ENCODE peak calls at places on chromosomes 2 and 18, in six cellular contexts. O, Y, P, X, D and T are unnamed samples. For H3K4me1, the result is how much of the 10 kb centered on the place peaks cover.

GRCh38 chr18:69617888-69618287 is 217.2 kb downstream of the DOK6 start:
- DNase-seq in O (no peak), Y (peak), P (no peak), X (peak), D (no peak), T (no peak)

GRCh38 chr18:78822171-78822570 is 157.4 kb upstream of the SALL3 start:
- DNase-seq in O (no peak), Y (no peak), P (no peak), X (no peak), D (no peak), T (no peak)

GRCh38 chr2:238100821-238101771 is 956 bp downstream of the ESPNL start:
- DNase-seq in O (peak), Y (no peak), P (no peak), X (no peak), D (no peak), T (no peak)

GRCh38 chr2:19725392-19725791 is 176.4 kb downstream of the TTC32 start:
- DNase-seq in O (no peak), Y (no peak), P (no peak), X (no peak), D (no peak), T (no peak)

GRCh38 chr2:69082430-69082997 is 69.5 kb downstream of the ANTXR1 start:
- DNase-seq in O (no peak), Y (peak), P (no peak), X (peak), D (no peak), T (no peak)

GRCh38 chr2:216006164-216006663 is 7.1 kb downstream of the MREG start:
- DNase-seq in O (peak), Y (no peak), P (peak), X (no peak), D (peak), T (no peak)

GRCh38 chr2:160299540-160299939 is 99.5 kb upstream of the ITGB6 start:
- DNase-seq in O (no peak), Y (peak), P (no peak), X (peak), D (no peak), T (no peak)

GRCh38 chr2:234635284-234635683 is 138.4 kb upstream of the ARL4C start:
- DNase-seq in O (peak), Y (peak), P (no peak), X (peak), D (no peak), T (no peak)

GRCh38 chr18:79680891-79681339 is 1.3 kb downstream of the CTDP1 start:
- DNase-seq in O (no peak), Y (no peak), P (no peak), X (no peak), D (no peak), T (no peak)

GRCh38 chr2:66477125-66477842 is 42.4 kb downstream of the MEIS1 start:
- DNase-seq in O (no peak), Y (peak), P (no peak), X (peak), D (no peak), T (no peak)

GRCh38 chr2:18559531-18559930 is 922 bp downstream of the RDH14 start:
- DNase-seq in O (no peak), Y (no peak), P (no peak), X (no peak), D (no peak), T (peak)

GRCh38 chr2:67256892-67257291 is 140.2 kb upstream of the ETAA1 start:
- DNase-seq in O (no peak), Y (peak), P (no peak), X (peak), D (no peak), T (no peak)

GRCh38 chr18:62526098-62527025 is 3.5 kb downstream of the ZCCHC2 start:
- DNase-seq in O (peak), Y (peak), P (peak), X (peak), D (peak), T (peak)

GRCh38 chr2:176038694-176039093 is 36.6 kb upstream of the LNPK start:
- DNase-seq in O (no peak), Y (no peak), P (no peak), X (no peak), D (no peak), T (no peak)

GRCh38 chr2:134177351-134177931 is 76.4 kb upstream of the MGAT5 start:
- DNase-seq in O (no peak), Y (peak), P (no peak), X (no peak), D (peak), T (no peak)

GRCh38 chr2:57080035-57080434 is 896.2 kb downstream of the CCDC85A start:
- DNase-seq in O (no peak), Y (no peak), P (no peak), X (peak), D (no peak), T (no peak)

GRCh38 chr18:23281626-23282436 is 146.5 kb downstream of the CABLES1 start:
- DNase-seq in O (no peak), Y (no peak), P (peak), X (peak), D (peak), T (no peak)

GRCh38 chr2:168920504-168921157 is 19.5 kb downstream of the G6PC2 start:
- DNase-seq in O (no peak), Y (peak), P (no peak), X (peak), D (no peak), T (peak)

GRCh38 chr2:108534577-108535379 is 508 bp downstream of the LIMS1 start:
- DNase-seq in O (no peak), Y (no peak), P (peak), X (peak), D (no peak), T (peak)

GRCh38 chr2:118121101-118121500 is 32.8 kb downstream of the INSIG2 start:
- DNase-seq in O (no peak), Y (no peak), P (no peak), X (no peak), D (no peak), T (no peak)

GRCh38 chr2:145524836-145525235 is 1004.9 kb upstream of the ZEB2 start:
- DNase-seq in O (no peak), Y (peak), P (no peak), X (no peak), D (no peak), T (no peak)

GRCh38 chr2:218022131-218022850 is 19.5 kb upstream of the TNS1 start:
- DNase-seq in O (peak), Y (no peak), P (peak), X (no peak), D (no peak), T (no peak)

GRCh38 chr2:111106720-111107119 is 14.0 kb upstream of the BCL2L11 start:
- DNase-seq in O (no peak), Y (no peak), P (no peak), X (no peak), D (no peak), T (no peak)

GRCh38 chr2:16613475-16613874 is 52.2 kb downstream of the CYRIA start:
- DNase-seq in O (no peak), Y (no peak), P (no peak), X (no peak), D (no peak), T (no peak)

GRCh38 chr2:17442334-17442733 is 75.9 kb downstream of the RAD51AP2 start:
- DNase-seq in O (no peak), Y (peak), P (no peak), X (no peak), D (peak), T (no peak)

GRCh38 chr2:29281585-29281984 is 166.4 kb downstream of the CLIP4 start:
- DNase-seq in O (no peak), Y (peak), P (peak), X (no peak), D (no peak), T (no peak)

GRCh38 chr2:216343221-216343985 is 28.9 kb downstream of the MARCHF4 start:
- DNase-seq in O (no peak), Y (no peak), P (no peak), X (peak), D (peak), T (no peak)

GRCh38 chr2:61426267-61426897 is 44.5 kb downstream of the USP34 start:
- DNase-seq in O (peak), Y (no peak), P (peak), X (peak), D (peak), T (peak)

GRCh38 chr18:35625232-35625631 is 43.7 kb downstream of the GALNT1 start:
- DNase-seq in O (no peak), Y (no peak), P (no peak), X (no peak), D (no peak), T (no peak)

GRCh38 chr18:11937874-11938478 is 29.9 kb upstream of the MPPE1 start:
- DNase-seq in O (peak), Y (peak), P (peak), X (peak), D (peak), T (peak)

GRCh38 chr2:231482806-231483391 is 18.6 kb upstream of the NCL start:
- DNase-seq in O (peak), Y (peak), P (peak), X (peak), D (peak), T (peak)

GRCh38 chr2:189548686-189549439 is 31.7 kb downstream of the SLC40A1 start:
- DNase-seq in O (no peak), Y (peak), P (no peak), X (peak), D (no peak), T (no peak)
- H3K4me1 ChIP-seq in O (under half), Y (under half), P (under half), X (under half), D (under half), T (under half)

GRCh38 chr18:65762556-65762955 is 11.7 kb downstream of the CDH7 start:
- DNase-seq in O (no peak), Y (no peak), P (no peak), X (no peak), D (no peak), T (no peak)

GRCh38 chr18:65769653-65770052 is 18.8 kb downstream of the CDH7 start:
- DNase-seq in O (no peak), Y (no peak), P (no peak), X (no peak), D (no peak), T (no peak)

GRCh38 chr18:65768379-65768778 is 17.6 kb downstream of the CDH7 start:
- DNase-seq in O (no peak), Y (no peak), P (no peak), X (peak), D (no peak), T (no peak)
- H4K91ac ChIP-seq in O (no peak), Y (no peak), P (no peak), X (no peak), D (peak), T (no peak)

DNA sequence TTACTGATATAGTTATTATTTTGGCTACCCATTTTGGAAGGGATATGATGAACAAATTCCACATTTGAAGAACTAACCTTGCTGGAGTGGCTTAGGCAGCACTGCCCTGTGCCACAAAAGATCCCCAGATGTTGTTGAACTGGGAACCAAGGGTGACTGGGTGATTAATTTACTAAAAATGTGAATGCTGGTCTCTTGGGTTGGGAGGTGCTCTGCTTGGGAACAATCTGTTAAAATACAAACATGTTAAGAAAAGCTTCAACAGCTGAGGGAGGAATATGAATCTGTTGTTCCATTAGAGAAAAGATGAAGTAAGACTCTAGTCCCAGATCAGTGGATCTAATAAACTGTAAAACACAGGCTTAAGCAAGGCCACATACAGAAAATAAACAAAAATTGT is 1860.1 kb downstream of the SUCLG1 start:
- DNase-seq in O (no peak), Y (no peak), P (no peak), X (no peak), D (no peak), T (no peak)
- H3K23ac ChIP-seq in O (no peak), Y (no peak), P (no peak), X (no peak), D (no peak), T (no peak)

DNA sequence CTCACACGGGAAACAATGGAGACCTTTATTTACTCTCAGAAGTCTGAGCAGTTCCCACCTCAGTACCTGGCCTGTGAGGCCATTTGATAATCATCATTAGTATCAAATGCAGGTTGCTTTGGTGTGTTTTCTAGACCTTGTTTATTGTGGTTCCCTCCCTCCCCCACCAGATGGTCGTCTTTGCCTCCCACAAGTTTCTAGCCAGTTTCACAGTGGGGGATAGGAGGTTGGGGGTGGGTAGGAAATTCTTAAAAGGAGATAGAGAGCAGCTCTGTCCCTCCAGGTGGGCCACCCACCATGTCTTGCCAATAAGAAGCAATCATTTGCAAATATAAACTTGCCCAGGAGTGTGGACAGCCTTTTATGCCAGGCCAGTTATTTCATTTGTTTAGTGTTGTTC is 31.3 kb downstream of the SETBP1 start:
- DNase-seq in O (no peak), Y (no peak), P (no peak), X (no peak), D (no peak), T (no peak)
- H3K4me1 ChIP-seq in O (under half), Y (under half), P (under half), X (under half), D (under half), T (under half)

DNA sequence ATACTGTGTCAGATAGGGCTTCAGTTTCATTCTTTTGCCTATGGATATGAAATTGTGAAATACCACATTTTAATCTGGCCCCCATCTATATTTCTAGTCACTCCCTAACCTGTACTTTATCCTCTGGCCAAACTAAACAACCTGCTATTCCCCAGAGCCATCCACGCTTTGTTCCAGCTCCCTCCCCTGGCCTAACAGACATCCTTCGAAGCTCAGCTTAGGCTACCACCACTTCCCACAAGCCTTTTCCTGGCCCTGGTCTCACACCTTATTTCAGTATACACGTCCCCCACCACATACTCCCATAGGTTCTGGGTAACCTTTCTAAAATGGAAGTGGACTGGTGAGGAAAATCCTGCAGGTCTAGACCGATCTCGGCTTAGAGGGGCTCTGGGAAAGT is 55.4 kb downstream of the MAP4K3 start:
- DNase-seq in O (no peak), Y (no peak), P (no peak), X (no peak), D (no peak), T (no peak)
- H4K91ac ChIP-seq in O (no peak), Y (no peak), P (no peak), X (no peak), D (no peak), T (no peak)